ENCODE peak calls at places on chromosome 1, in eight cellular contexts. L is cardiac muscle cell, X is psoas muscle, K is gastrocnemius medialis, C is SK-N-SH, H is tibial artery, A is brain microvascular endothelial cell, R is GM12878. D is an unnamed sample.

GRCh38 chr1:33152685-33153432 is 29.0 kb downstream of the TRIM62 start:
- DNase-seq in L (peak; percentile 90), X (peak; percentile 92), K (peak; percentile 73), C (peak; percentile 72), H (peak; percentile 85), A (peak; percentile 40), R (no peak), D (peak; percentile 16)

GRCh38 chr1:210908257-210908656 is 225.7 kb downstream of the KCNH1 start:
- DNase-seq in L (no peak), X (no peak), K (no peak), C (no peak), H (no peak), A (no peak), R (no peak), D (no peak)

GRCh38 chr1:67566803-67567202 is 118.2 kb upstream of the GADD45A start:
- DNase-seq in L (peak; percentile 27), X (no peak), K (no peak), C (no peak), H (no peak), A (no peak), R (no peak), D (no peak)

GRCh38 chr1:229228522-229228921 is 42.4 kb upstream of the RAB4A start:
- DNase-seq in L (no peak), X (no peak), K (no peak), C (no peak), H (no peak), A (no peak), R (no peak), D (no peak)

GRCh38 chr1:230273141-230273710 is 152.9 kb downstream of the PGBD5 start:
- DNase-seq in L (no peak), X (no peak), K (peak; percentile 4), C (no peak), H (no peak), A (no peak), R (no peak), D (no peak)

GRCh38 chr1:214791961-214792360 is 189.0 kb downstream of the CENPF start:
- DNase-seq in L (peak; percentile 13), X (no peak), K (no peak), C (no peak), H (no peak), A (peak; percentile 41), R (no peak), D (no peak)

GRCh38 chr1:201213926-201214325 is 23.3 kb downstream of the IGFN1 start:
- DNase-seq in L (no peak), X (no peak), K (peak; percentile 10), C (no peak), H (no peak), A (no peak), R (no peak), D (no peak)

GRCh38 chr1:232389744-232390143 is 240.2 kb downstream of the SIPA1L2 start:
- DNase-seq in L (no peak), X (no peak), K (no peak), C (no peak), H (no peak), A (no peak), R (no peak), D (no peak)

GRCh38 chr1:221035680-221036153 is 156.5 kb downstream of the HLX start:
- DNase-seq in L (peak; percentile 38), X (no peak), K (peak; percentile 30), C (no peak), H (no peak), A (peak; percentile 45), R (no peak), D (no peak)

GRCh38 chr1:226125831-226126230 is 60.7 kb downstream of the ACBD3 start:
- DNase-seq in L (no peak), X (no peak), K (no peak), C (peak; percentile 20), H (no peak), A (no peak), R (no peak), D (peak; percentile 44)

DNA sequence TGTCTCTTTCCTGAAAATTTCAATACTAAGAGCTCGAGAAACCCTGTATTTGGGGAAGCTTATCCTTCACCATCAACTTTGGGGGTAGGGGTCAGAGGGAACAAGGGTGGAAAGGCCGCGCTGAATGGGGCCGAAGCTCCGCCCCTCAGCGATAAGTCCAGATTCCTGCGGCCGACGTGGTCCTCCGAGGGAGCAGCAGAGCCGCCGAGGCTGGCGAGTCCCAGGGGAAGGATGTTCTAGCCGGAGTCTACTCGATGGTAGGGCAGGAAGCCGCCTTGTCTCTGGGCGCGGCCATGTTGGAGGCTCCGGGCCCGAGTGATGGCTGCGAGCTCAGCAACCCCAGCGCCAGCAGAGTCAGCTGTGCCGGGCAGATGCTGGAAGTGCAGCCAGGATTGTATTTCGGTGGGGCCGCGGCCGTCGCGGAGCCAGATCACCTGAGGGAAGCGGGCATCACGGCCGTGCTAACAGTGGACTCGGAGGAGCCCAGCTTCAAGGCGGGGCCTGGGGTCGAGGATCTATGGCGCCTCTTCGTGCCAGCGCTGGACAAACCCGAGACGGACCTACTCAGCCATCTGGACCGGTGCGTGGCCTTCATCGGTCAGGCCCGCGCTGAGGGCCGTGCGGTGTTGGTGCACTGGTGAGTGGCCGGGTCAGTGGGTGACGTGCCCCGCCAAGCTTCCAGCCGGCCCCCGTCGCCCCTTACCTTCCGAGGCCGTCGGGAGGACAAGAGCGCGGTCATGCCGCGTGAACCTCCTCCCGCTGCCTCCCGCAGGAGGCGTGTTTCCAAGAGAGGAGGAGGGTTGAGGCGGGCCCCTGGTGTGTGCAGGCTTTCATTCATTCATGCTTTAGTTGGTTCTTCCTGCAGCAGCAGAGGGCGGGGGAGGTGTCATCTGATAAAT is at the start of gene DUSP12:
- DNase-seq in L (peak; percentile 98), X (peak; percentile 97), K (peak; percentile 87), C (peak; percentile 92), H (peak; percentile 95), A (peak; percentile 96), R (no peak), D (peak; percentile 98)
- TF ChIP-seq CTCF in L (no peak), X (no peak), K (no peak), C (peak; percentile 19), H (no peak), A (peak; percentile 30), R (peak; percentile 33), D (no peak)

DNA sequence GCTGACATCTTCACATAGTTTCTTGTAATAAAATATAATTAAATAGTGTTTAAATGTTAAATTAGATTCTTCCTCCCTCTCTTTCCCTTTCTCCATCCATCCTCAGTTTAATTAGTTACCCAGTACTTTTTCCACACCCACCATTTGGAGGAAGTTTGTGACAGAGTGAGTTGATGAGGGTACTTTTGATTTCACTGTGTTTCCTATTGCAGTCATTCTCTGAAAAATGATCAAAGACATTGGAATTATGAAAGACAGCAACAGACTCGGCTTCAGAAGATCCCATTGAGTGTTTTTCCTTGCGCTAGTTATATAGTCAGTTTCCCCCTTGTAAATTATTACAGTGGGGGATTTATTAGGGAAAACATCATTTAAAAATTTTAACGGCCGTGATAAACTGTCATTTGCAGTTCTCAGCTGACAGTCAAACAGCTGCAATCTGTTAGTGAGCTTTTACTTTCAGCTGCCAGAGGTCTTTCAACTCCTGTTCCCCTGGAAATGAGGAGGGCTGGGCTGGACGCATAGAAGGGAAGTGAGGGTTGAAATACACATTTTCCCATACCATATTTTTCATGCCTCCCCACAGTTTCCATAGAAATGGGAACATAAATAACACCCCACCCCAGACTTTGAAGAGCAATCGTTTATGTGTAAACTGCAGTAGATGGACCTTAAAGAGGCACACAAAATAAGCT is 61.3 kb upstream of the CACYBP start:
- DNase-seq in L (peak; percentile 11), X (no peak), K (no peak), C (peak; percentile 22), H (peak; percentile 24), A (no peak), R (no peak), D (no peak)
- H3K4me3 ChIP-seq in L (no peak overlapping the region), X (no peak overlapping the region), K (no peak overlapping the region), C (no peak overlapping the region), H (no peak overlapping the region), A (no peak overlapping the region), R (no peak overlapping the region), D (no peak overlapping the region)

DNA sequence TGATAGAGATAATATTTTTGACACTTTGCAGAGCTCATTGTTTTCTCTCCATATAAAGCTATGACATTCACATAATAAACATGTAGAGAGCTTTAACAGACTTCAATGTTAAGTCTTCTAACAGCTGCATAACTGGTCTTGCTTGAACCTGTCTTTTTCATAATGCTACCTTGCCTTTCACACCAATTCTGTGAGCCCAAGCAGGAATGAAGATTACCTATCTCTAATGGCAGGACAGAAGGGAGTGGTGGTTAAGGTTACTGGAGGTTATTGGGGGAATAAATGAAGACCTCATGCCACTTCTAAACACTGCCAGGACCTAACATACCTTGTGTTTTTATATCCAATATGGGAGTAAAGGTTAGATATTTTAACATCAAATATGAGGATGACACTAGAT is 2.3 kb upstream of the CD55 start:
- DNase-seq in L (no peak), X (no peak), K (no peak), C (no peak), H (no peak), A (no peak), R (no peak), D (no peak)
- TF ChIP-seq CTCF in L (no peak), X (no peak), K (no peak), C (no peak), H (no peak), A (no peak), R (no peak), D (no peak)

GRCh38 chr1:162367073-162367472 is 9.6 kb downstream of the SPATA46 start:
- DNase-seq in L (no peak), X (no peak), K (no peak), C (no peak), H (no peak), A (no peak), R (no peak), D (no peak)
- H3K4me3 ChIP-seq in L (no peak overlapping the region), X (no peak overlapping the region), K (no peak overlapping the region), C (peak overlapping the region; percentile 42), H (peak overlapping the region; percentile 13), A (peak overlapping the region; percentile 33), R (no peak overlapping the region), D (no peak overlapping the region)

GRCh38 chr1:83705091-83705490 is 293.8 kb downstream of the TTLL7 start:
- DNase-seq in L (no peak), X (no peak), K (no peak), C (no peak), H (no peak), A (no peak), R (no peak), D (no peak)

GRCh38 chr1:83706354-83706938 is 292.5 kb downstream of the TTLL7 start:
- DNase-seq in L (no peak), X (no peak), K (no peak), C (no peak), H (no peak), A (no peak), R (no peak), D (no peak)

GRCh38 chr1:83701396-83701795 is 297.5 kb downstream of the TTLL7 start:
- DNase-seq in L (no peak), X (no peak), K (no peak), C (no peak), H (no peak), A (no peak), R (no peak), D (no peak)

GRCh38 chr1:83702349-83702748 is 296.6 kb downstream of the TTLL7 start:
- DNase-seq in L (no peak), X (no peak), K (no peak), C (no peak), H (no peak), A (no peak), R (no peak), D (no peak)

DNA sequence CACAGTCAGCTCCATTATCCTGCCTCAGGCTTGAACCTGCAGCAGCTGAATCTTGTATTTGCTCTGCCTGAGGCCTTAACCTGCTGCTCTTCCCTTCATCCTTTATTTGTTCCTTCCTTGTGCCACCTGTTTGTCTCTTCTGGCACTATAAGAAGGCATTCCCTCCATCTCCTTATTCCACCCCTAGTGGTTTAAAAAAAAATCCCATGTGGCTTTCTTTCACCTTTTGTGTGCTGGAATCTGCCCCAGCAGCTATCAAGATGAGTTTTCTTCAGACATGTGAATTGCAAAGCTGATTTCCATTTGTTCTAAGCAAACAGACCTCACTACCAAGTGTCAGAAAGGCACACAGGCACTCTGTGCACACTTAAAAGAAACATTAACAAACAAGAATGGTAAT is 294.6 kb downstream of the TTLL7 start:
- DNase-seq in L (no peak), X (no peak), K (no peak), C (no peak), H (no peak), A (no peak), R (no peak), D (no peak)
- TF ChIP-seq CTCF in L (no peak), X (no peak), K (no peak), C (no peak), H (no peak), A (no peak), R (no peak), D (no peak)